ENCODE peak calls at places on chromosome X, in ten cellular contexts. K, Z, O, G, C, B, U, N, Q and I are unnamed samples.

GRCh38 chrX:126557151-126557550 is 4.5 kb upstream of the DCAF12L1 start:
- DNase-seq in U (no peak), Z (no peak), C (no peak), K (no peak), O (no peak), B (no peak), G (no peak), N (no peak), Q (no peak), I (no peak)

GRCh38 chrX:425056-425455 is 38.3 kb upstream of the PPP2R3B start:
- DNase-seq in U (no peak), C (no peak), K (no peak), O (no peak), N (no peak), Z (no peak), B (no peak), Q (no peak), G (no peak), I (no peak)

GRCh38 chrX:139008185-139008584 is 296.7 kb upstream of the FGF13 start:
- DNase-seq in K (no peak), O (no peak), Q (no peak), G (no peak), C (no peak), B (no peak), N (peak), U (no peak), Z (no peak), I (no peak)

GRCh38 chrX:49166914-49167739 is 4.6 kb downstream of the MAGIX start:
- DNase-seq in U (peak), C (peak), K (peak), Q (peak), O (peak), G (peak), N (peak), Z (peak), B (peak), I (no peak)

GRCh38 chrX:20378291-20378920 is 111.7 kb upstream of the RPS6KA3 start:
- DNase-seq in O (no peak), K (no peak), N (no peak), U (no peak), Q (no peak), G (peak), Z (no peak), B (peak), C (no peak), I (no peak)

GRCh38 chrX:2351999-2352995 is 148.5 kb downstream of the DHRSX start:
- DNase-seq in K (peak), Z (no peak), N (peak), B (peak), Q (peak), C (no peak), U (peak), O (no peak), G (no peak), I (peak)

GRCh38 chrX:78357342-78358055 is 30.1 kb upstream of the CYSLTR1 start:
- DNase-seq in G (no peak), N (no peak), Q (no peak), Z (no peak), U (no peak), C (no peak), O (peak), B (no peak), K (no peak), I (no peak)

GRCh38 chrX:9342581-9343051 is 122.2 kb upstream of the TBL1X start:
- DNase-seq in K (peak), U (peak), C (peak), N (peak), B (peak), Q (peak), O (peak), Z (peak), G (peak), I (no peak)

GRCh38 chrX:15188039-15188438 is 81.8 kb downstream of the ASB9 start:
- DNase-seq in O (no peak), U (no peak), N (peak), B (no peak), C (no peak), G (no peak), K (no peak), Z (no peak), Q (no peak), I (no peak)

GRCh38 chrX:74788545-74789086 is 136.6 kb downstream of the NEXMIF start:
- DNase-seq in C (no peak), O (no peak), Q (no peak), B (no peak), Z (no peak), U (no peak), G (no peak), N (peak), K (no peak), I (no peak)

GRCh38 chrX:12153741-12154140 is 15.5 kb downstream of the FRMPD4 start:
- DNase-seq in Q (no peak), G (no peak), O (no peak), N (no peak), Z (no peak), K (no peak), C (no peak), B (no peak), U (no peak), I (no peak)